ENCODE peak calls at places on chromosomes 5 and 9, in six cellular contexts. X, P, L, J, Q and M are unnamed samples.

GRCh38 chr5:116084231-116084630 is 594 bp upstream of the COMMD10 start:
- DNase-seq in X (peak), P (no peak), L (no peak), J (no peak), Q (peak), M (peak)

GRCh38 chr9:27785714-27786100 is 212.4 kb upstream of the C9orf72 start:
- DNase-seq in X (no peak), P (no peak), L (no peak), J (no peak), Q (peak), M (no peak)

GRCh38 chr9:106860731-106861584 is 2.0 kb upstream of the ZNF462 start:
- DNase-seq in X (peak), P (no peak), L (no peak), J (peak), Q (peak), M (no peak)

GRCh38 chr5:109496112-109496511 is 86.3 kb upstream of the PJA2 start:
- DNase-seq in X (no peak), P (no peak), L (no peak), J (no peak), Q (no peak), M (no peak)

GRCh38 chr5:135255461-135256178 is 143.4 kb downstream of the MACROH2A1 start:
- DNase-seq in X (no peak), P (no peak), L (no peak), J (no peak), Q (no peak), M (no peak)

GRCh38 chr5:102561894-102562760 is 63.3 kb upstream of the SLCO6A1 start:
- DNase-seq in X (peak), P (no peak), L (no peak), J (peak), Q (no peak), M (peak)

GRCh38 chr5:81852277-81853004 is 101.5 kb upstream of the SSBP2 start:
- DNase-seq in X (no peak), P (no peak), L (no peak), J (no peak), Q (peak), M (peak)

GRCh38 chr5:141879941-141880738 is 1.9 kb upstream of the PCDH1 start:
- DNase-seq in X (no peak), P (no peak), L (no peak), J (no peak), Q (no peak), M (peak)

GRCh38 chr5:89228355-89228754 is 345.4 kb upstream of the MEF2C start:
- DNase-seq in X (no peak), P (no peak), L (no peak), J (no peak), Q (no peak), M (no peak)

GRCh38 chr5:5424736-5425135 is 2.3 kb downstream of the ICE1 start:
- DNase-seq in X (no peak), P (no peak), L (no peak), J (no peak), Q (peak), M (no peak)